ENCODE peak calls at places on chromosomes 2 and 18, in nine cellular contexts. One of them, this sample, is unnamed.

GRCh38 chr2:187493180-187493579 is 45.1 kb upstream of the CALCRL start:
- DNase-seq in upper lobe of right lung: no peak
- DNase-seq in fibroblast of lung: no peak
- DNase-seq in HFFc6: no peak
- DNase-seq in PC-3: no peak
- DNase-seq in foreskin fibroblast: no peak
- DNase-seq in colonic mucosa: no peak
- DNase-seq in MCF 10A: no peak
- DNase-seq in glutamatergic neuron: no peak
- DNase-seq in this sample: no peak

GRCh38 chr2:201257381-201257940 is 2.9 kb upstream of the CASP8 start:
- DNase-seq in upper lobe of right lung: peak; percentile 73
- DNase-seq in fibroblast of lung: no peak
- DNase-seq in HFFc6: no peak
- DNase-seq in PC-3: no peak
- DNase-seq in foreskin fibroblast: no peak
- DNase-seq in colonic mucosa: peak; percentile 71
- DNase-seq in MCF 10A: no peak
- DNase-seq in glutamatergic neuron: no peak
- DNase-seq in this sample: no peak

GRCh38 chr18:8300749-8301148 is 308.5 kb upstream of the RAB12 start:
- DNase-seq in upper lobe of right lung: no peak
- DNase-seq in fibroblast of lung: no peak
- DNase-seq in HFFc6: peak; percentile 3
- DNase-seq in PC-3: peak; percentile 37
- DNase-seq in foreskin fibroblast: peak; percentile 23
- DNase-seq in colonic mucosa: no peak
- DNase-seq in MCF 10A: no peak
- DNase-seq in glutamatergic neuron: no peak
- DNase-seq in this sample: no peak

GRCh38 chr18:10312316-10313015 is 142.0 kb upstream of the APCDD1 start:
- DNase-seq in upper lobe of right lung: no peak
- DNase-seq in fibroblast of lung: no peak
- DNase-seq in HFFc6: peak; percentile 39
- DNase-seq in PC-3: no peak
- DNase-seq in foreskin fibroblast: no peak
- DNase-seq in colonic mucosa: no peak
- DNase-seq in MCF 10A: no peak
- DNase-seq in glutamatergic neuron: no peak
- DNase-seq in this sample: no peak

GRCh38 chr18:36887055-36887570 is 58.2 kb downstream of the KIAA1328 start:
- DNase-seq in upper lobe of right lung: no peak
- DNase-seq in fibroblast of lung: no peak
- DNase-seq in HFFc6: no peak
- DNase-seq in PC-3: no peak
- DNase-seq in foreskin fibroblast: no peak
- DNase-seq in colonic mucosa: no peak
- DNase-seq in MCF 10A: no peak
- DNase-seq in glutamatergic neuron: no peak
- DNase-seq in this sample: no peak

GRCh38 chr2:108573070-108573469 is 38.8 kb downstream of the LIMS1 start:
- DNase-seq in upper lobe of right lung: no peak
- DNase-seq in fibroblast of lung: peak; percentile 97
- DNase-seq in HFFc6: peak; percentile 66
- DNase-seq in PC-3: peak; percentile 45
- DNase-seq in foreskin fibroblast: peak; percentile 65
- DNase-seq in colonic mucosa: no peak
- DNase-seq in MCF 10A: peak; percentile 67
- DNase-seq in glutamatergic neuron: no peak
- DNase-seq in this sample: no peak

GRCh38 chr2:131121464-131121863 is 16.3 kb downstream of the PLEKHB2 start:
- DNase-seq in upper lobe of right lung: no peak
- DNase-seq in fibroblast of lung: no peak
- DNase-seq in HFFc6: peak; percentile 12
- DNase-seq in PC-3: peak; percentile 29
- DNase-seq in foreskin fibroblast: no peak
- DNase-seq in colonic mucosa: no peak
- DNase-seq in MCF 10A: no peak
- DNase-seq in glutamatergic neuron: no peak
- DNase-seq in this sample: no peak

GRCh38 chr2:164620873-164621760 is at the start of gene GRB14:
- DNase-seq in upper lobe of right lung: peak; percentile 90
- DNase-seq in fibroblast of lung: no peak
- DNase-seq in HFFc6: no peak
- DNase-seq in PC-3: peak; percentile 31
- DNase-seq in foreskin fibroblast: no peak
- DNase-seq in colonic mucosa: peak; percentile 37
- DNase-seq in MCF 10A: peak; percentile 85
- DNase-seq in glutamatergic neuron: peak; percentile 31
- DNase-seq in this sample: no peak

GRCh38 chr2:144703852-144704324 is 184.0 kb upstream of the ZEB2 start:
- DNase-seq in upper lobe of right lung: no peak
- DNase-seq in fibroblast of lung: peak; percentile 57
- DNase-seq in HFFc6: peak; percentile 52
- DNase-seq in PC-3: peak; percentile 78
- DNase-seq in foreskin fibroblast: peak; percentile 57
- DNase-seq in colonic mucosa: no peak
- DNase-seq in MCF 10A: peak; percentile 92
- DNase-seq in glutamatergic neuron: no peak
- DNase-seq in this sample: peak; percentile 10

GRCh38 chr2:171253279-171253678 is 92.6 kb upstream of the TLK1 start:
- DNase-seq in upper lobe of right lung: no peak
- DNase-seq in fibroblast of lung: no peak
- DNase-seq in HFFc6: no peak
- DNase-seq in PC-3: no peak
- DNase-seq in foreskin fibroblast: no peak
- DNase-seq in colonic mucosa: no peak
- DNase-seq in MCF 10A: no peak
- DNase-seq in glutamatergic neuron: no peak
- DNase-seq in this sample: no peak

GRCh38 chr2:85255456-85255812 is 72.4 kb downstream of the TGOLN2 start:
- DNase-seq in upper lobe of right lung: no peak
- DNase-seq in fibroblast of lung: no peak
- DNase-seq in HFFc6: no peak
- DNase-seq in PC-3: no peak
- DNase-seq in foreskin fibroblast: no peak
- DNase-seq in colonic mucosa: no peak
- DNase-seq in MCF 10A: no peak
- DNase-seq in glutamatergic neuron: no peak
- DNase-seq in this sample: no peak

GRCh38 chr2:53715568-53715967 is 52.0 kb upstream of the CHAC2 start:
- DNase-seq in upper lobe of right lung: no peak
- DNase-seq in fibroblast of lung: peak; percentile 35
- DNase-seq in HFFc6: no peak
- DNase-seq in PC-3: peak; percentile 49
- DNase-seq in foreskin fibroblast: no peak
- DNase-seq in colonic mucosa: no peak
- DNase-seq in MCF 10A: peak; percentile 14
- DNase-seq in glutamatergic neuron: no peak
- DNase-seq in this sample: no peak

GRCh38 chr2:5915926-5916325 is 223.7 kb downstream of the SOX11 start:
- DNase-seq in upper lobe of right lung: no peak
- DNase-seq in fibroblast of lung: peak; percentile 44
- DNase-seq in HFFc6: no peak
- DNase-seq in PC-3: peak; percentile 30
- DNase-seq in foreskin fibroblast: no peak
- DNase-seq in colonic mucosa: no peak
- DNase-seq in MCF 10A: peak; percentile 3
- DNase-seq in glutamatergic neuron: peak; percentile 71
- DNase-seq in this sample: no peak

GRCh38 chr2:164657129-164657528 is 35.8 kb upstream of the GRB14 start:
- DNase-seq in upper lobe of right lung: no peak
- DNase-seq in fibroblast of lung: no peak
- DNase-seq in HFFc6: peak; percentile 88
- DNase-seq in PC-3: peak; percentile 61
- DNase-seq in foreskin fibroblast: peak; percentile 56
- DNase-seq in colonic mucosa: no peak
- DNase-seq in MCF 10A: peak; percentile 52
- DNase-seq in glutamatergic neuron: no peak
- DNase-seq in this sample: peak; percentile 16

GRCh38 chr18:5510109-5510846 is 33.5 kb downstream of the EPB41L3 start:
- DNase-seq in upper lobe of right lung: no peak
- DNase-seq in fibroblast of lung: no peak
- DNase-seq in HFFc6: no peak
- DNase-seq in PC-3: peak; percentile 17
- DNase-seq in foreskin fibroblast: no peak
- DNase-seq in colonic mucosa: no peak
- DNase-seq in MCF 10A: no peak
- DNase-seq in glutamatergic neuron: no peak
- DNase-seq in this sample: no peak

GRCh38 chr2:2464095-2464494 is 133.0 kb upstream of the MYT1L start:
- DNase-seq in upper lobe of right lung: no peak
- DNase-seq in fibroblast of lung: peak; percentile 47
- DNase-seq in HFFc6: no peak
- DNase-seq in PC-3: no peak
- DNase-seq in foreskin fibroblast: no peak
- DNase-seq in colonic mucosa: no peak
- DNase-seq in MCF 10A: no peak
- DNase-seq in glutamatergic neuron: no peak
- DNase-seq in this sample: no peak

GRCh38 chr2:220966636-220967035 is 605.5 kb downstream of the EPHA4 start:
- DNase-seq in upper lobe of right lung: no peak
- DNase-seq in fibroblast of lung: peak; percentile 72
- DNase-seq in HFFc6: peak; percentile 85
- DNase-seq in PC-3: peak; percentile 78
- DNase-seq in foreskin fibroblast: peak; percentile 19
- DNase-seq in colonic mucosa: no peak
- DNase-seq in MCF 10A: peak; percentile 34
- DNase-seq in glutamatergic neuron: no peak
- DNase-seq in this sample: no peak

GRCh38 chr2:150097891-150098595 is 389.4 kb downstream of the RND3 start:
- DNase-seq in upper lobe of right lung: no peak
- DNase-seq in fibroblast of lung: peak; percentile 42
- DNase-seq in HFFc6: peak; percentile 47
- DNase-seq in PC-3: peak; percentile 29
- DNase-seq in foreskin fibroblast: no peak
- DNase-seq in colonic mucosa: no peak
- DNase-seq in MCF 10A: peak; percentile 40
- DNase-seq in glutamatergic neuron: no peak
- DNase-seq in this sample: no peak

GRCh38 chr2:190582761-190583506 is 48.4 kb upstream of the NEMP2 start:
- DNase-seq in upper lobe of right lung: no peak
- DNase-seq in fibroblast of lung: peak; percentile 14
- DNase-seq in HFFc6: no peak
- DNase-seq in PC-3: no peak
- DNase-seq in foreskin fibroblast: no peak
- DNase-seq in colonic mucosa: no peak
- DNase-seq in MCF 10A: no peak
- DNase-seq in glutamatergic neuron: no peak
- DNase-seq in this sample: no peak

DNA sequence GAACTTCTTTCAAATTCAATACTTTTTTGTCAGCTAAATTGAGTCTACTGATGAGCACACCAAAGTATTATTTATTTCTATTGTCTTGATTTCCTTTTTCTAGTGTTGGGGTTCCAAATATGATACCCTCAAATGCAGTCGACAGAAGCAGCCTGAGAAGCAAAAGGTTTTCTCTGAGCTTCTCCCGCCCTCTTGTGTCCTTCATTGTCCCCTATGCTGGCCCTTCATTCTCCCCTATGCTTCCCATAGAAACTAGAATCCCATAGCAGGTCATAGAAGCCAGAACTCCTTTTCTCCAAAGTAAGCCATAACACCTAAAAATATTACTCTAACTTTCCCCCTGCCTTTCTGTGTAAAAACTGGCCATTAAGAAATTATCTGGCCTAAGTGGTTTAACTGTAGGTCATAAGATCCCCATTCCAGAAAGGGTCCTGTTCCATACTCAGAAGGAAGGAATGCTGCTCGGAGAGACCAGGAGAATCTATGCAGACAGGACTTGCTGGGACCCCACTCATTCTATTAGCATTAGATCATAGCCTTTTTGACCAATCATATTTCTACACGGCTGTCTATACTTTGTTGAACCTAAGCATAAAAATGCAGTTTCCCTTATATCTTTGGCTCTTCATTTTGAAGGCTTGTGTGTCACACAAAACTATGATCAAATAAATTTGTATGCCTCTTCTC is 764.6 kb upstream of the PKDCC start:
- DNase-seq in upper lobe of right lung: no peak
- DNase-seq in fibroblast of lung: no peak
- DNase-seq in HFFc6: no peak
- DNase-seq in PC-3: peak; percentile 12
- DNase-seq in foreskin fibroblast: no peak
- DNase-seq in colonic mucosa: no peak
- DNase-seq in MCF 10A: peak; percentile 6
- DNase-seq in glutamatergic neuron: no peak
- DNase-seq in this sample: no peak
- TF ChIP-seq CTCF in upper lobe of right lung: no peak
- TF ChIP-seq CTCF in fibroblast of lung: no peak
- TF ChIP-seq CTCF in HFFc6: no peak
- TF ChIP-seq CTCF in PC-3: peak; percentile 41
- TF ChIP-seq CTCF in foreskin fibroblast: no peak
- TF ChIP-seq CTCF in colonic mucosa: no peak
- TF ChIP-seq CTCF in MCF 10A: no peak
- TF ChIP-seq CTCF in glutamatergic neuron: no peak
- TF ChIP-seq CTCF in this sample: no peak

DNA sequence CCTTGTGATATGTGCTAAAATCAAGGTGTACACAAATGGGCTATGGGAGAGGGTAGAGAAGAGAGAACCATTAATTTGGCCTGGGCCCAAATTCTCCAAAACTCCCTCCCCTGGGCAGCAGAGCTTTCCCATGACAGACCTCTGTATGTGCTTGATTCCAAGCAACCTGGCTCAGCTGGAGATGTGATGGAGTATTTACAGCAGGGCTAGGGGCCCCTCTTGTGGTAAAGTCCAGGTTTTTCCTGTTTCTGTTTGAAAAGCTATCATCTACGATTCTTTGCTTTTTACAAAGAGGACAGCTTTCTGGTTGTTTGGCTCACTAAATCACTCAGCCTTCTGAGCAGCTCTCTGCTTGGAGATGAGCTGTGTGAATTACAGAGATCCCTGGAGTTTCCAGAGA is 40.3 kb downstream of the KCNS3 start:
- DNase-seq in upper lobe of right lung: no peak
- DNase-seq in fibroblast of lung: no peak
- DNase-seq in HFFc6: no peak
- DNase-seq in PC-3: peak; percentile 8
- DNase-seq in foreskin fibroblast: no peak
- DNase-seq in colonic mucosa: no peak
- DNase-seq in MCF 10A: peak; percentile 21
- DNase-seq in glutamatergic neuron: no peak
- DNase-seq in this sample: no peak
- TF ChIP-seq CTCF in upper lobe of right lung: no peak
- TF ChIP-seq CTCF in fibroblast of lung: peak; percentile 13
- TF ChIP-seq CTCF in HFFc6: peak; percentile 13
- TF ChIP-seq CTCF in PC-3: peak; percentile 19
- TF ChIP-seq CTCF in foreskin fibroblast: no peak
- TF ChIP-seq CTCF in colonic mucosa: no peak
- TF ChIP-seq CTCF in MCF 10A: no peak
- TF ChIP-seq CTCF in glutamatergic neuron: no peak
- TF ChIP-seq CTCF in this sample: no peak

GRCh38 chr2:42794271-42795046 is 2.1 kb upstream of the HAAO start:
- DNase-seq in upper lobe of right lung: no peak
- DNase-seq in fibroblast of lung: peak; percentile 38
- DNase-seq in HFFc6: peak; percentile 39
- DNase-seq in PC-3: no peak
- DNase-seq in foreskin fibroblast: peak; percentile 18
- DNase-seq in colonic mucosa: no peak
- DNase-seq in MCF 10A: no peak
- DNase-seq in glutamatergic neuron: peak; percentile 46
- DNase-seq in this sample: no peak
- TF ChIP-seq CTCF in upper lobe of right lung: peak; percentile 12
- TF ChIP-seq CTCF in fibroblast of lung: peak; percentile 14
- TF ChIP-seq CTCF in HFFc6: peak; percentile 62
- TF ChIP-seq CTCF in PC-3: no peak
- TF ChIP-seq CTCF in foreskin fibroblast: peak; percentile 50
- TF ChIP-seq CTCF in colonic mucosa: no peak
- TF ChIP-seq CTCF in MCF 10A: no peak
- TF ChIP-seq CTCF in glutamatergic neuron: no peak
- TF ChIP-seq CTCF in this sample: peak; percentile 9

GRCh38 chr18:40957533-40958070 is 997.4 kb upstream of the PIK3C3 start:
- DNase-seq in upper lobe of right lung: no peak
- DNase-seq in fibroblast of lung: peak; percentile 43
- DNase-seq in HFFc6: no peak
- DNase-seq in PC-3: no peak
- DNase-seq in foreskin fibroblast: no peak
- DNase-seq in colonic mucosa: no peak
- DNase-seq in MCF 10A: no peak
- DNase-seq in glutamatergic neuron: no peak
- DNase-seq in this sample: no peak
- TF ChIP-seq CTCF in upper lobe of right lung: no peak
- TF ChIP-seq CTCF in fibroblast of lung: no peak
- TF ChIP-seq CTCF in HFFc6: no peak
- TF ChIP-seq CTCF in PC-3: no peak
- TF ChIP-seq CTCF in foreskin fibroblast: no peak
- TF ChIP-seq CTCF in colonic mucosa: no peak
- TF ChIP-seq CTCF in MCF 10A: no peak
- TF ChIP-seq CTCF in glutamatergic neuron: no peak
- TF ChIP-seq CTCF in this sample: no peak